ENCODE peak calls at places on chromosomes 5 and 9, in four cellular contexts. G is A549, H is GM12878, N is IMR-90. P is an unnamed sample.

GRCh38 chr5:101995585-101995984 is 300.5 kb downstream of the SLCO4C1 start:
- DNase-seq in N (no peak), G (no peak), H (no peak), P (no peak)

GRCh38 chr5:38783011-38783551 is 62.7 kb upstream of the OSMR start:
- DNase-seq in G (peak; percentile 45), N (peak; percentile 95), H (no peak), P (peak; percentile 9)

GRCh38 chr9:137615387-137615871 is 3.4 kb upstream of the EHMT1 start:
- DNase-seq in H (no peak), G (no peak), N (no peak), P (no peak)

GRCh38 chr9:112180387-112180881 is 5.3 kb upstream of the SUSD1 start:
- DNase-seq in G (peak; percentile 55), H (no peak), N (no peak), P (no peak)

GRCh38 chr9:109437286-109437685 is 60.8 kb downstream of the PTPN3 start:
- DNase-seq in G (no peak), N (no peak), H (no peak), P (no peak)

GRCh38 chr5:170192829-170193228 is 40.0 kb upstream of the C5orf58 start:
- DNase-seq in H (no peak), G (no peak), N (no peak), P (no peak)

GRCh38 chr9:27094640-27095039 is 14.4 kb upstream of the TEK start:
- DNase-seq in G (no peak), N (peak; percentile 88), H (no peak), P (no peak)

GRCh38 chr5:45847877-45848276 is 151.7 kb upstream of the HCN1 start:
- DNase-seq in N (no peak), G (no peak), H (no peak), P (no peak)

GRCh38 chr9:89522261-89522978 is 24.5 kb upstream of the SEMA4D start:
- DNase-seq in G (no peak), H (peak; percentile 83), N (no peak), P (no peak)

GRCh38 chr5:170533383-170533782 is 29.6 kb downstream of the KCNIP1 start:
- DNase-seq in N (no peak), G (no peak), H (no peak), P (no peak)

GRCh38 chr5:179134511-179134910 is 74.3 kb downstream of the ZNF354C start:
- DNase-seq in N (no peak), G (no peak), H (no peak), P (no peak)

GRCh38 chr5:96259211-96259772 is 173.8 kb downstream of the PCSK1 start:
- DNase-seq in N (peak; percentile 74), G (peak; percentile 61), H (peak; percentile 8), P (no peak)

GRCh38 chr5:108661030-108661429 is 86.7 kb upstream of the FER start:
- DNase-seq in G (no peak), H (no peak), N (no peak), P (no peak)

GRCh38 chr5:121189569-121190305 is 661.9 kb upstream of the FTMT start:
- DNase-seq in N (peak; percentile 50), H (no peak), G (peak; percentile 19), P (peak; percentile 17)

GRCh38 chr5:150270546-150271295 is 18.9 kb downstream of the CAMK2A start:
- DNase-seq in G (no peak), N (no peak), H (no peak), P (no peak)

GRCh38 chr5:157535042-157535865 is 40.3 kb downstream of the ADAM19 start:
- DNase-seq in G (no peak), N (peak; percentile 56), H (no peak), P (no peak)

GRCh38 chr9:117029341-117029740 is 342.2 kb downstream of the TRIM32 start:
- DNase-seq in N (no peak), G (no peak), H (no peak), P (no peak)

GRCh38 chr5:178548751-178549150 is 41.4 kb downstream of the COL23A1 start:
- DNase-seq in N (no peak), H (no peak), G (no peak), P (no peak)

GRCh38 chr5:61805101-61805500 is 473.0 kb downstream of the ZSWIM6 start:
- DNase-seq in N (peak; percentile 60), G (peak; percentile 44), H (no peak), P (no peak)

GRCh38 chr5:180140627-180141006 is 68.4 kb downstream of the RASGEF1C start:
- DNase-seq in G (no peak), N (no peak), H (no peak), P (no peak)

GRCh38 chr9:34246453-34246852 is 67.6 kb downstream of the UBAP1 start:
- DNase-seq in G (no peak), H (no peak), N (no peak), P (no peak)

GRCh38 chr9:89495824-89496555 is 1.9 kb downstream of the SEMA4D start:
- DNase-seq in G (no peak), H (no peak), N (no peak), P (no peak)

GRCh38 chr9:94908583-94909249 is 182.2 kb downstream of the AOPEP start:
- DNase-seq in G (peak; percentile 98), N (no peak), H (no peak), P (no peak)

GRCh38 chr5:125699860-125700259 is 723.3 kb upstream of the GRAMD2B start:
- DNase-seq in N (no peak), H (no peak), G (no peak), P (no peak)

GRCh38 chr9:36486454-36486932 is 86.2 kb upstream of the MELK start:
- DNase-seq in G (no peak), H (no peak), N (peak; percentile 11), P (no peak)

GRCh38 chr9:126154869-126155268 is 171.8 kb upstream of the MVB12B start:
- DNase-seq in H (no peak), G (no peak), N (no peak), P (no peak)

GRCh38 chr5:33324667-33325307 is 116.0 kb upstream of the TARS1 start:
- DNase-seq in G (no peak), N (no peak), H (no peak), P (no peak)

GRCh38 chr5:63263409-63263808 is 684.8 kb downstream of the LRRC70 start:
- DNase-seq in N (no peak), G (no peak), H (no peak), P (no peak)

GRCh38 chr9:124040935-124041816 is 29.6 kb downstream of the LHX2 start:
- DNase-seq in H (no peak), G (no peak), N (no peak), P (peak; percentile 87)

GRCh38 chr9:7266911-7267555 is 509.3 kb downstream of the KDM4C start:
- DNase-seq in G (no peak), H (no peak), N (no peak), P (peak; percentile 13)

GRCh38 chr9:34158362-34158869 is 20.4 kb upstream of the UBAP1 start:
- DNase-seq in N (peak; percentile 80), G (peak; percentile 95), H (no peak), P (no peak)

GRCh38 chr5:5323551-5323950 is 98.9 kb upstream of the ICE1 start:
- DNase-seq in G (no peak), N (no peak), H (no peak), P (no peak)

GRCh38 chr9:134388289-134388808 is 62.1 kb downstream of the RXRA start:
- DNase-seq in N (peak; percentile 45), G (no peak), H (no peak), P (no peak)

DNA sequence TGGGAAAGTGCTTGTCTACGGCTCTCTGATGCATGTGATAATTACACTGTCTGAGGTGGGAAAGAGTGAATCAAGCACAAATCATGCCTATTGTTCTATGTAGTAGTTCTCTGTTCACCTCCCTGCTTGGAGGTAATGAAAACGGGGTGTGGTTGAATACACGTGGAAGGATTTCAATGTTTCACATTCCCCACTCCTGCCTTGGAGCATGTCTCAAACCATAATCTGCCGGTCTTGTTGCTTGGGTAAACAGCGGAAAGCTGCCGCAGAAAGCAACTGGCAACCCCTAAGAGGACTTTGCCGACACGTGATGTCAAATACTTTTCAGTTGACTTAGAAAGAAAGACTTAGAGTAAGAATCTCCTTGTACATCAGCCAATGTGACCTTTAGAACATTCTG is 63.5 kb upstream of the MOCS2 start:
- DNase-seq in N (no peak), H (no peak), G (no peak), P (no peak)
- TF ChIP-seq BHLHE40 in N (no peak), H (no peak), G (no peak), P (no peak)

DNA sequence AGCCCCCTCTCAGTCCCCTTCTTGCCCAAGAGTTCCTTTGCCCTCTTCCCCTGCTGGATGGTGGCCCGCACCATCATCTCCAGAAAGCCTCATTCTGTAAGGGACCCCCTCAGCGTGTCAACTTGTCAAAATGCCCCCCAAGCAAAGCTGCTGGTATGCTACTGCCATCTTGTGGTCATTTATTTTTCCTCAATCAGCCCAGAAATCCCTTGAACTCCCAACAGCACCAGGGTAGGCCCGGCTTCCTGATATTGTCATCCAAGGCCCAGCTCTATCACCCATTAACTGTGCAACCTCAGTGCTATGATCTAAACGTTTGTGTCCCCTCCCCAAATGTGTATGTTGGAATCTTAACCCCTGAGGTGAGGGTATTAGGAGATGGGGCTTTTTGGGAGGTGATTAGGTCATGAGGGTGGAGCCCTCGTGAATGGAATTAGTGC is 53.2 kb upstream of the FBXW11 start:
- DNase-seq in G (no peak), H (no peak), N (no peak), P (peak; percentile 61)
- TF ChIP-seq BHLHE40 in G (no peak), H (no peak), N (no peak), P (no peak)

GRCh38 chr9:128690684-128691034 is 1.6 kb downstream of the SET start:
- DNase-seq in G (no peak), N (no peak), H (no peak), P (no peak)

GRCh38 chr9:128688501-128689292 is at the start of gene SET:
- DNase-seq in H (peak; percentile 73), N (peak; percentile 90), G (peak; percentile 94), P (peak; percentile 97)

GRCh38 chr9:128687453-128687852 is 1.6 kb upstream of the SET start:
- DNase-seq in G (no peak), H (no peak), N (no peak), P (no peak)

GRCh38 chr9:128689293-128689770 is 310 bp downstream of the SET start:
- DNase-seq in G (peak; percentile 70), N (no peak), H (no peak), P (peak; percentile 33)

DNA sequence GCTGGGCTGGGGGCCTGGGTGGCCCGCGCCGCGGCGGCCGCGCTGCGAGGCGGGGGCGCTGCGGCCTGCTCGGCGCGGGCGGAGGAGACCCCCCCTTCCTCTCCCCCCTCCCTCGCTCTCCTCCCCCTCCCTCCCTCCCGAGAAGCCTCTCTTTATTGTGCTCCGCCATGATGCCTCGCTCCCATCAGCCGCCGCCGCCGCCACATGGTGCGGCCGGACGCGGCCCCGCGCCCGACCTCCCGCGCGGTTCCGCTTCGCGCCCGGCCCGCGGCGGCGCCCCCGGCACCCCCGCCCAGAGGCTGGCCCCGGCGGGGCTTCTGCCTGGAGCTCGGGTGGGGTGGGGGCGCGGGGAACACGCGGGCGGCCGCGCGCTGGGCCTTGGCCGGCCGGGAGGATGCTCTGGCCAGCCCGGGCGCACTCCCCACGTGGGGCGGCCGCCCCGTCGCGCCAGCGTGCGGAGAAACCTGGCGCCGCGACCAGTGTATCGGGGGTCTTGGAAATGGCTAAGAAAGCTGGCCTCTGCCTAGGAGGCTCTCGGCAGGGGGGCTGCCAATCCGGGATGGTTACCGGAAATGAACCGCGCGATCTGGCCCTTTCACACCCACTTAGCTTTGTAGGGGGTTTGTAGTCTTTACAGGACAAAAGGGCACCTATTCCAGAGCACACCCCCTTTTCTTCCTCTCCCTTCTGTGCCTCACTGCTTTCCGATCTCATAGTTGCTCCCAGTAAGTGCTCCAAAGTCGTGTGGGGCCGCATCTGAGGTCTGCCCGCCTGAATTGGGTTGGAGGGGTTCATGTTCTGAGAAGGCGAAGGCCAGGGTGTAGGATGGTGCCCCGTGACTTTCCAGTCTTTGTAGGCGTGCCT is 1.0 kb downstream of the SET start:
- DNase-seq in G (peak; percentile 70), N (peak; percentile 37), H (no peak), P (peak; percentile 76)
- TF ChIP-seq BHLHE40 in G (no peak), N (no peak), H (no peak), P (no peak)

GRCh38 chr9:86668488-86668887 is 278.8 kb downstream of the GAS1 start:
- DNase-seq in G (no peak), H (no peak), N (peak; percentile 62), P (no peak)
- TF ChIP-seq BHLHE40 in G (no peak), H (no peak), N (no peak), P (no peak)

P was measured in HEK293T.